ENCODE peak calls at places on chromosomes 6 and 20, in seven cellular contexts. One of them, this sample, is unnamed.

GRCh38 chr20:49635171-49635570 is 67.2 kb upstream of the PTGIS start:
- DNase-seq in stomach: no peak
- DNase-seq in A549: no peak
- DNase-seq in HepG2: no peak
- DNase-seq in H1: no peak
- DNase-seq in ovary: peak; percentile 86
- DNase-seq in sigmoid colon: peak; percentile 92
- DNase-seq in this sample: peak; percentile 67

GRCh38 chr20:45308078-45308778 is at the start of gene MATN4:
- DNase-seq in sigmoid colon: no peak
- DNase-seq in ovary: no peak
- DNase-seq in stomach: peak; percentile 77
- DNase-seq in HepG2: no peak
- DNase-seq in H1: peak; percentile 80
- DNase-seq in A549: no peak
- DNase-seq in this sample: peak; percentile 56

GRCh38 chr20:6767536-6768227 is at the start of gene BMP2:
- DNase-seq in ovary: peak; percentile 30
- DNase-seq in A549: peak; percentile 29
- DNase-seq in stomach: peak; percentile 70
- DNase-seq in HepG2: no peak
- DNase-seq in H1: peak; percentile 78
- DNase-seq in sigmoid colon: peak; percentile 62
- DNase-seq in this sample: peak; percentile 72

GRCh38 chr20:9999660-10000059 is 35.1 kb upstream of the ANKEF1 start:
- DNase-seq in stomach: no peak
- DNase-seq in HepG2: no peak
- DNase-seq in ovary: no peak
- DNase-seq in sigmoid colon: no peak
- DNase-seq in A549: no peak
- DNase-seq in H1: no peak
- DNase-seq in this sample: no peak

GRCh38 chr6:10146723-10147451 is 268.0 kb downstream of the TFAP2A start:
- DNase-seq in sigmoid colon: no peak
- DNase-seq in HepG2: peak; percentile 44
- DNase-seq in ovary: no peak
- DNase-seq in A549: peak; percentile 21
- DNase-seq in stomach: no peak
- DNase-seq in H1: no peak
- DNase-seq in this sample: no peak

GRCh38 chr6:72940265-72940664 is 285.0 kb downstream of the KHDC1L start:
- DNase-seq in A549: no peak
- DNase-seq in ovary: no peak
- DNase-seq in HepG2: no peak
- DNase-seq in H1: no peak
- DNase-seq in sigmoid colon: no peak
- DNase-seq in stomach: no peak
- DNase-seq in this sample: no peak

GRCh38 chr6:26258199-26258977 is 106.6 kb upstream of the BTN3A2 start:
- DNase-seq in A549: no peak
- DNase-seq in H1: no peak
- DNase-seq in HepG2: peak; percentile 47
- DNase-seq in ovary: no peak
- DNase-seq in stomach: no peak
- DNase-seq in sigmoid colon: no peak
- DNase-seq in this sample: no peak

GRCh38 chr20:41639630-41640029 is 21.5 kb upstream of the CHD6 start:
- DNase-seq in ovary: no peak
- DNase-seq in sigmoid colon: no peak
- DNase-seq in HepG2: no peak
- DNase-seq in stomach: no peak
- DNase-seq in A549: no peak
- DNase-seq in H1: no peak
- DNase-seq in this sample: no peak

GRCh38 chr20:25306991-25307903 is 59.4 kb downstream of the PYGB start:
- DNase-seq in ovary: no peak
- DNase-seq in A549: no peak
- DNase-seq in sigmoid colon: peak; percentile 52
- DNase-seq in HepG2: no peak
- DNase-seq in H1: no peak
- DNase-seq in stomach: no peak
- DNase-seq in this sample: no peak

GRCh38 chr6:26411751-26412150 is 9.7 kb downstream of the BTN3A1 start:
- DNase-seq in HepG2: no peak
- DNase-seq in A549: no peak
- DNase-seq in ovary: no peak
- DNase-seq in H1: no peak
- DNase-seq in sigmoid colon: no peak
- DNase-seq in stomach: no peak
- DNase-seq in this sample: no peak

GRCh38 chr6:11413728-11414127 is 123.8 kb upstream of the TMEM170B start:
- DNase-seq in stomach: no peak
- DNase-seq in H1: no peak
- DNase-seq in sigmoid colon: no peak
- DNase-seq in HepG2: no peak
- DNase-seq in ovary: no peak
- DNase-seq in A549: no peak
- DNase-seq in this sample: no peak

GRCh38 chr6:149834513-149835481 is 29.4 kb downstream of the LRP11 start:
- DNase-seq in HepG2: peak; percentile 64
- DNase-seq in stomach: peak; percentile 61
- DNase-seq in A549: peak; percentile 27
- DNase-seq in ovary: peak; percentile 75
- DNase-seq in H1: peak; percentile 91
- DNase-seq in sigmoid colon: no peak
- DNase-seq in this sample: peak; percentile 67

GRCh38 chr20:34299925-34300806 is 3.0 kb downstream of the AHCY start:
- DNase-seq in H1: no peak
- DNase-seq in HepG2: peak; percentile 87
- DNase-seq in A549: no peak
- DNase-seq in sigmoid colon: no peak
- DNase-seq in stomach: no peak
- DNase-seq in ovary: no peak
- DNase-seq in this sample: no peak

GRCh38 chr6:134063121-134063965 is 10.9 kb upstream of the SLC2A12 start:
- DNase-seq in H1: no peak
- DNase-seq in A549: no peak
- DNase-seq in sigmoid colon: no peak
- DNase-seq in stomach: no peak
- DNase-seq in HepG2: peak; percentile 40
- DNase-seq in ovary: no peak
- DNase-seq in this sample: no peak

GRCh38 chr6:21592953-21593352 is 598 bp upstream of the SOX4 start:
- DNase-seq in H1: no peak
- DNase-seq in sigmoid colon: no peak
- DNase-seq in ovary: no peak
- DNase-seq in HepG2: no peak
- DNase-seq in stomach: no peak
- DNase-seq in A549: no peak
- DNase-seq in this sample: no peak

GRCh38 chr20:59006864-59007757 is at the start of gene CTSZ:
- DNase-seq in H1: peak; percentile 76
- DNase-seq in sigmoid colon: peak; percentile 76
- DNase-seq in stomach: peak; percentile 67
- DNase-seq in ovary: peak; percentile 44
- DNase-seq in HepG2: no peak
- DNase-seq in A549: peak; percentile 74
- DNase-seq in this sample: peak; percentile 88

GRCh38 chr6:87391334-87391733 is 16.4 kb upstream of the CFAP206 start:
- DNase-seq in ovary: no peak
- DNase-seq in sigmoid colon: no peak
- DNase-seq in A549: peak; percentile 15
- DNase-seq in stomach: no peak
- DNase-seq in HepG2: peak; percentile 52
- DNase-seq in H1: no peak
- DNase-seq in this sample: no peak

GRCh38 chr6:117344444-117345291 is 79.3 kb downstream of the VGLL2 start:
- DNase-seq in ovary: no peak
- DNase-seq in stomach: no peak
- DNase-seq in sigmoid colon: no peak
- DNase-seq in HepG2: no peak
- DNase-seq in A549: no peak
- DNase-seq in H1: no peak
- DNase-seq in this sample: no peak

GRCh38 chr20:3716195-3716834 is 3.9 kb upstream of the SIGLEC1 start:
- DNase-seq in H1: peak; percentile 72
- DNase-seq in sigmoid colon: peak; percentile 73
- DNase-seq in A549: peak; percentile 74
- DNase-seq in HepG2: peak; percentile 65
- DNase-seq in stomach: no peak
- DNase-seq in ovary: peak; percentile 52
- DNase-seq in this sample: no peak

GRCh38 chr6:107554918-107555317 is 65.0 kb downstream of the SOBP start:
- DNase-seq in ovary: no peak
- DNase-seq in stomach: no peak
- DNase-seq in H1: no peak
- DNase-seq in HepG2: no peak
- DNase-seq in sigmoid colon: no peak
- DNase-seq in A549: no peak
- DNase-seq in this sample: no peak

GRCh38 chr6:107550906-107551305 is 61.0 kb downstream of the SOBP start:
- DNase-seq in H1: no peak
- DNase-seq in A549: no peak
- DNase-seq in ovary: no peak
- DNase-seq in HepG2: no peak
- DNase-seq in stomach: no peak
- DNase-seq in sigmoid colon: no peak
- DNase-seq in this sample: no peak

GRCh38 chr6:107557698-107558097 is 67.8 kb downstream of the SOBP start:
- DNase-seq in ovary: no peak
- DNase-seq in A549: no peak
- DNase-seq in sigmoid colon: no peak
- DNase-seq in HepG2: no peak
- DNase-seq in H1: no peak
- DNase-seq in stomach: no peak
- DNase-seq in this sample: no peak

GRCh38 chr6:107555449-107555848 is 65.5 kb downstream of the SOBP start:
- DNase-seq in ovary: no peak
- DNase-seq in sigmoid colon: no peak
- DNase-seq in stomach: no peak
- DNase-seq in HepG2: no peak
- DNase-seq in A549: no peak
- DNase-seq in H1: no peak
- DNase-seq in this sample: no peak

GRCh38 chr6:107554326-107554725 is 64.4 kb downstream of the SOBP start:
- DNase-seq in stomach: no peak
- DNase-seq in ovary: no peak
- DNase-seq in H1: no peak
- DNase-seq in A549: no peak
- DNase-seq in sigmoid colon: no peak
- DNase-seq in HepG2: no peak
- DNase-seq in this sample: no peak
- TF ChIP-seq EP300 in stomach: no peak
- TF ChIP-seq EP300 in ovary: no peak
- TF ChIP-seq EP300 in H1: no peak
- TF ChIP-seq EP300 in A549: no peak
- TF ChIP-seq EP300 in sigmoid colon: no peak
- TF ChIP-seq EP300 in HepG2: no peak
- TF ChIP-seq EP300 in this sample: no peak

DNA sequence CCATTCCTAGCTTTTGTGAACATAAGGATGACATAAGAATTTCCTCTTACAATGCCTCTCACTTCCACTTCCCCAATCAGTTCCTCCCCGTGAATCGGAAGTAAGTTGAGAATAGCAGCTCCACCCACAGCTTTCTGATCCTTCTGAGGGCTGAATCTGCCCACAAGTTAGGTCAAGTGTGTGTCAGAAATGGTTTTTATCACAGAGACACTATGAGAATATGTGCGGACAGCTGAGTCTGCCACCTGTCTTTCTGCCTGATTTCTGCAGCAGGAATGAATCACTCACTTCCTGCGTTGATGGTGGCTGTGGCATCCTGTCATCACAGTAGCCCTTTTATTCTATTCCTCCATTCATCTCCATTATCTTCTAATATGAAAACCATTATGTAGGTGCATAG is 70.2 kb downstream of the RIN2 start:
- DNase-seq in sigmoid colon: no peak
- DNase-seq in H1: no peak
- DNase-seq in HepG2: peak; percentile 30
- DNase-seq in stomach: no peak
- DNase-seq in A549: peak; percentile 64
- DNase-seq in ovary: no peak
- DNase-seq in this sample: no peak
- TF ChIP-seq EP300 in sigmoid colon: no peak
- TF ChIP-seq EP300 in H1: no peak
- TF ChIP-seq EP300 in HepG2: no peak
- TF ChIP-seq EP300 in stomach: no peak
- TF ChIP-seq EP300 in A549: no peak
- TF ChIP-seq EP300 in ovary: no peak
- TF ChIP-seq EP300 in this sample: no peak

GRCh38 chr6:28137458-28138020 is 4.1 kb upstream of the ZKSCAN8 start:
- DNase-seq in HepG2: no peak
- DNase-seq in A549: no peak
- DNase-seq in ovary: no peak
- DNase-seq in stomach: no peak
- DNase-seq in sigmoid colon: no peak
- DNase-seq in H1: no peak
- DNase-seq in this sample: no peak

GRCh38 chr6:28135393-28135792 is 6.3 kb upstream of the ZKSCAN8 start:
- DNase-seq in HepG2: no peak
- DNase-seq in H1: no peak
- DNase-seq in A549: no peak
- DNase-seq in stomach: no peak
- DNase-seq in ovary: no peak
- DNase-seq in sigmoid colon: no peak
- DNase-seq in this sample: no peak

GRCh38 chr6:28134716-28135115 is 7.0 kb upstream of the ZKSCAN8 start:
- DNase-seq in ovary: no peak
- DNase-seq in sigmoid colon: no peak
- DNase-seq in HepG2: no peak
- DNase-seq in A549: no peak
- DNase-seq in H1: no peak
- DNase-seq in stomach: no peak
- DNase-seq in this sample: no peak

GRCh38 chr6:28134015-28134414 is 7.7 kb upstream of the ZKSCAN8 start:
- DNase-seq in H1: no peak
- DNase-seq in HepG2: peak; percentile 59
- DNase-seq in stomach: no peak
- DNase-seq in ovary: no peak
- DNase-seq in A549: peak; percentile 8
- DNase-seq in sigmoid colon: no peak
- DNase-seq in this sample: no peak

GRCh38 chr6:28136585-28137457 is 4.9 kb upstream of the ZKSCAN8 start:
- DNase-seq in sigmoid colon: peak; percentile 98
- DNase-seq in A549: peak; percentile 65
- DNase-seq in HepG2: peak; percentile 94
- DNase-seq in stomach: peak; percentile 89
- DNase-seq in ovary: peak; percentile 94
- DNase-seq in H1: peak; percentile 87
- DNase-seq in this sample: peak; percentile 90
- TF ChIP-seq EP300 in sigmoid colon: no peak
- TF ChIP-seq EP300 in A549: no peak
- TF ChIP-seq EP300 in HepG2: no peak
- TF ChIP-seq EP300 in stomach: no peak
- TF ChIP-seq EP300 in ovary: no peak
- TF ChIP-seq EP300 in H1: peak; percentile 49
- TF ChIP-seq EP300 in this sample: no peak

DNA sequence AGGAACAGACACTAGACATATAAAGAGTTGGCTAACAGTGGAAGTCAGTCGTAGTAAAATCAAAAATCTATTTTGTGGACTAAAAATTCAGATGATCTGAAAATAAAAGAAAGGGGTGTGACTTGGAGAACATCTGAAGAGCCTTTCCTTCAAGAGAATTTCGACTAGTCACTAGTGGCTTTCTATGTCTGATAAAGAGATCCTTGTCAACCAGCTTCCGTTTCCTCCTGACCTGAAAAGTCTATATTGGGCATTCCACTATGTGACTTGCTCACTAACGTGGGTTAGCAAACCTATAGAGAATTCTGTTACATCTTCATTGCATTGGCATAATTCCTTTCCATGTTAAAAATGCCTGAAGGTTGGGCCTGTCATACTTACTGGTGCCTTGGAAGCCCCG is 25.9 kb downstream of the TRAF3IP2 start:
- DNase-seq in H1: no peak
- DNase-seq in A549: no peak
- DNase-seq in HepG2: no peak
- DNase-seq in ovary: no peak
- DNase-seq in stomach: no peak
- DNase-seq in sigmoid colon: no peak
- DNase-seq in this sample: no peak
- TF ChIP-seq EP300 in H1: no peak
- TF ChIP-seq EP300 in A549: no peak
- TF ChIP-seq EP300 in HepG2: no peak
- TF ChIP-seq EP300 in ovary: no peak
- TF ChIP-seq EP300 in stomach: no peak
- TF ChIP-seq EP300 in sigmoid colon: no peak
- TF ChIP-seq EP300 in this sample: no peak